ENCODE peak calls at places on chromosomes 3 and 15, in ten cellular contexts. E is lower lobe of right lung, V is dorsolateral prefrontal cortex, Y is GM23338, B is Panc1, K is HCT116, D is fibroblast of mammary gland, L is GM06990, P is B cell, O is mammary epithelial cell. M is an unnamed sample.

GRCh38 chr15:74845208-74845568 is 2.2 kb upstream of the ULK3 start:
- DNase-seq in E (no peak), V (no peak), Y (no peak), B (no peak), K (no peak), D (no peak), L (no peak), P (no peak), O (no peak), M (no peak)

GRCh38 chr3:32593903-32594525 is 23.4 kb upstream of the DYNC1LI1 start:
- DNase-seq in E (no peak), V (peak), Y (no peak), B (no peak), K (no peak), D (peak), L (no peak), P (no peak), O (peak), M (no peak)

GRCh38 chr3:125166581-125166980 is 46.0 kb downstream of the SLC12A8 start:
- DNase-seq in E (no peak), V (no peak), Y (no peak), B (no peak), K (no peak), D (peak), L (no peak), P (no peak), O (no peak), M (no peak)

GRCh38 chr3:14434541-14435151 is 32.2 kb downstream of the SLC6A6 start:
- DNase-seq in E (peak), V (no peak), Y (no peak), B (no peak), K (no peak), D (no peak), L (no peak), P (no peak), O (no peak), M (no peak)

GRCh38 chr3:13115616-13115910 is 42.3 kb upstream of the IQSEC1 start:
- DNase-seq in E (peak), V (no peak), Y (no peak), B (no peak), K (no peak), D (no peak), L (no peak), P (peak), O (no peak), M (no peak)

GRCh38 chr3:170044795-170045244 is 7.0 kb downstream of the GPR160 start:
- DNase-seq in E (no peak), V (no peak), Y (no peak), B (no peak), K (no peak), D (no peak), L (peak), P (peak), O (no peak), M (peak)

GRCh38 chr3:124318650-124319049 is 326.7 kb upstream of the ROPN1 start:
- DNase-seq in E (no peak), V (no peak), Y (no peak), B (no peak), K (no peak), D (no peak), L (no peak), P (no peak), O (no peak), M (no peak)

GRCh38 chr3:20773320-20773984 is 587.4 kb upstream of the SGO1 start:
- DNase-seq in E (no peak), V (no peak), Y (no peak), B (no peak), K (no peak), D (no peak), L (no peak), P (no peak), O (no peak), M (no peak)

GRCh38 chr3:157872902-157873301 is 233.3 kb downstream of the SHOX2 start:
- DNase-seq in E (no peak), V (no peak), Y (no peak), B (no peak), K (no peak), D (no peak), L (no peak), P (no peak), O (no peak), M (no peak)

GRCh38 chr15:81418427-81418826 is 44.4 kb upstream of the TMC3 start:
- DNase-seq in E (no peak), V (no peak), Y (no peak), B (no peak), K (no peak), D (no peak), L (no peak), P (no peak), O (no peak), M (no peak)

GRCh38 chr3:160376681-160377080 is 22.3 kb downstream of the IFT80 start:
- DNase-seq in E (no peak), V (no peak), Y (no peak), B (no peak), K (no peak), D (peak), L (no peak), P (no peak), O (peak), M (no peak)

GRCh38 chr3:111246967-111247760 is 175.5 kb downstream of the NECTIN3 start:
- DNase-seq in E (no peak), V (no peak), Y (no peak), B (no peak), K (no peak), D (peak), L (no peak), P (no peak), O (peak), M (no peak)

GRCh38 chr3:105876745-105877624 is 8.2 kb upstream of the CBLB start:
- DNase-seq in E (no peak), V (no peak), Y (no peak), B (no peak), K (no peak), D (no peak), L (no peak), P (no peak), O (no peak), M (peak)

GRCh38 chr3:12934431-12934830 is 93.1 kb upstream of the RPL32 start:
- DNase-seq in E (no peak), V (no peak), Y (no peak), B (no peak), K (no peak), D (peak), L (no peak), P (no peak), O (no peak), M (no peak)

GRCh38 chr15:78537266-78537665 is 3.0 kb upstream of the PSMA4 start:
- DNase-seq in E (no peak), V (no peak), Y (no peak), B (no peak), K (no peak), D (peak), L (no peak), P (no peak), O (no peak), M (no peak)

GRCh38 chr3:170483485-170484262 is 65.0 kb downstream of the CLDN11 start:
- DNase-seq in E (no peak), V (no peak), Y (peak), B (no peak), K (no peak), D (peak), L (no peak), P (no peak), O (no peak), M (no peak)

GRCh38 chr3:25585361-25586166 is 79.1 kb downstream of the TOP2B start:
- DNase-seq in E (no peak), V (no peak), Y (no peak), B (no peak), K (no peak), D (no peak), L (no peak), P (no peak), O (peak), M (no peak)

GRCh38 chr3:114115151-114115550 is 58.6 kb downstream of the QTRT2 start:
- DNase-seq in E (no peak), V (no peak), Y (no peak), B (no peak), K (no peak), D (no peak), L (no peak), P (no peak), O (no peak), M (no peak)

GRCh38 chr15:99564221-99565030 is 1.4 kb upstream of the MEF2A start:
- DNase-seq in E (no peak), V (peak), Y (no peak), B (no peak), K (no peak), D (no peak), L (peak), P (peak), O (no peak), M (peak)

GRCh38 chr15:35308802-35309201 is 223.7 kb upstream of the NANOGP8 start:
- DNase-seq in E (no peak), V (peak), Y (no peak), B (no peak), K (no peak), D (peak), L (no peak), P (no peak), O (peak), M (no peak)

GRCh38 chr15:41997845-41998244 is 23.0 kb downstream of the PLA2G4E start:
- DNase-seq in E (no peak), V (no peak), Y (no peak), B (no peak), K (no peak), D (no peak), L (no peak), P (no peak), O (no peak), M (no peak)

GRCh38 chr15:99452010-99452409 is 113.8 kb upstream of the MEF2A start:
- DNase-seq in E (no peak), V (no peak), Y (no peak), B (no peak), K (no peak), D (no peak), L (no peak), P (no peak), O (no peak), M (peak)

GRCh38 chr15:48802867-48803266 is 8.0 kb downstream of the CEP152 start:
- DNase-seq in E (no peak), V (no peak), Y (no peak), B (no peak), K (no peak), D (peak), L (no peak), P (no peak), O (peak), M (no peak)

GRCh38 chr3:9153763-9154601 is 95.5 kb downstream of the SRGAP3 start:
- DNase-seq in E (no peak), V (peak), Y (peak), B (no peak), K (no peak), D (peak), L (no peak), P (no peak), O (no peak), M (no peak)

GRCh38 chr3:161014997-161015749 is 90.0 kb downstream of the B3GALNT1 start:
- DNase-seq in E (no peak), V (no peak), Y (no peak), B (no peak), K (no peak), D (no peak), L (peak), P (no peak), O (no peak), M (no peak)

GRCh38 chr3:186815490-186815889 is 9.2 kb upstream of the RFC4 start:
- DNase-seq in E (no peak), V (no peak), Y (no peak), B (no peak), K (no peak), D (peak), L (no peak), P (no peak), O (peak), M (no peak)

GRCh38 chr3:187669675-187670504 is at the start of gene SST:
- DNase-seq in E (peak), V (no peak), Y (peak), B (no peak), K (no peak), D (peak), L (no peak), P (no peak), O (peak), M (no peak)

GRCh38 chr3:153259956-153260355 is 97.9 kb downstream of the RAP2B start:
- DNase-seq in E (no peak), V (no peak), Y (no peak), B (no peak), K (no peak), D (peak), L (no peak), P (no peak), O (no peak), M (no peak)

GRCh38 chr15:31082771-31083393 is 18.6 kb downstream of the TRPM1 start:
- DNase-seq in E (no peak), V (no peak), Y (no peak), B (no peak), K (no peak), D (no peak), L (no peak), P (no peak), O (no peak), M (no peak)

GRCh38 chr15:40146037-40146436 is 14.8 kb upstream of the BUB1B start:
- DNase-seq in E (no peak), V (no peak), Y (no peak), B (no peak), K (peak), D (peak), L (no peak), P (no peak), O (peak), M (no peak)

GRCh38 chr3:83633758-83634157 is 1325.0 kb upstream of the CADM2 start:
- DNase-seq in E (no peak), V (no peak), Y (no peak), B (no peak), K (no peak), D (no peak), L (no peak), P (no peak), O (no peak), M (no peak)

GRCh38 chr15:61762682-61763081 is 297.6 kb downstream of the VPS13C start:
- DNase-seq in E (no peak), V (no peak), Y (no peak), B (no peak), K (no peak), D (no peak), L (no peak), P (no peak), O (no peak), M (no peak)

GRCh38 chr15:60733196-60733595 is 254.3 kb upstream of the ICE2 start:
- DNase-seq in E (no peak), V (no peak), Y (no peak), B (no peak), K (no peak), D (no peak), L (no peak), P (no peak), O (no peak), M (no peak)

GRCh38 chr3:41933154-41933676 is 28.7 kb downstream of the ULK4 start:
- DNase-seq in E (no peak), V (no peak), Y (no peak), B (no peak), K (no peak), D (peak), L (no peak), P (no peak), O (peak), M (no peak)

GRCh38 chr15:59622289-59622688 is 10.7 kb downstream of the GCNT3 start:
- DNase-seq in E (peak), V (no peak), Y (peak), B (peak), K (peak), D (peak), L (peak), P (peak), O (peak), M (peak)

GRCh38 chr3:42746455-42747450 is 26.3 kb downstream of the CCDC13 start:
- DNase-seq in E (no peak), V (no peak), Y (no peak), B (no peak), K (no peak), D (no peak), L (no peak), P (no peak), O (no peak), M (no peak)

GRCh38 chr3:141454906-141455602 is 31.8 kb upstream of the RASA2 start:
- DNase-seq in E (no peak), V (no peak), Y (peak), B (peak), K (peak), D (peak), L (no peak), P (peak), O (peak), M (peak)

GRCh38 chr3:162391301-162391700 is 894.7 kb downstream of the OTOL1 start:
- DNase-seq in E (no peak), V (no peak), Y (no peak), B (no peak), K (no peak), D (peak), L (no peak), P (no peak), O (peak), M (no peak)

GRCh38 chr3:29497282-29497681 is 216.4 kb downstream of the RBMS3 start:
- DNase-seq in E (no peak), V (no peak), Y (no peak), B (no peak), K (no peak), D (no peak), L (no peak), P (no peak), O (no peak), M (no peak)

GRCh38 chr3:99747915-99748314 is 69.7 kb upstream of the CMSS1 start:
- DNase-seq in E (no peak), V (no peak), Y (peak), B (no peak), K (peak), D (peak), L (no peak), P (no peak), O (peak), M (no peak)
- TF ChIP-seq CTCF in E (peak), V (no peak), Y (peak), B (peak), K (peak), D (peak), L (no peak), P (no peak), O (peak), M (no peak)

GRCh38 chr3:148880681-148881080 is 15.6 kb downstream of the CPA3 start:
- DNase-seq in E (no peak), V (no peak), Y (peak), B (no peak), K (peak), D (no peak), L (no peak), P (no peak), O (no peak), M (no peak)
- TF ChIP-seq CTCF in E (no peak), V (no peak), Y (peak), B (peak), K (peak), D (peak), L (peak), P (no peak), O (no peak), M (no peak)

GRCh38 chr3:46603461-46604062 is 8.8 kb upstream of the FAM240A start:
- DNase-seq in E (no peak), V (no peak), Y (no peak), B (no peak), K (no peak), D (no peak), L (no peak), P (no peak), O (no peak), M (no peak)

GRCh38 chr3:46609944-46610722 is 2.2 kb upstream of the FAM240A start:
- DNase-seq in E (no peak), V (no peak), Y (no peak), B (no peak), K (no peak), D (no peak), L (no peak), P (no peak), O (no peak), M (no peak)

GRCh38 chr3:46609074-46609735 is 3.1 kb upstream of the FAM240A start:
- DNase-seq in E (no peak), V (no peak), Y (no peak), B (no peak), K (no peak), D (no peak), L (no peak), P (no peak), O (no peak), M (no peak)

GRCh38 chr3:46604127-46604526 is 8.2 kb upstream of the FAM240A start:
- DNase-seq in E (no peak), V (no peak), Y (no peak), B (no peak), K (no peak), D (no peak), L (no peak), P (no peak), O (no peak), M (no peak)

GRCh38 chr3:46607603-46608028 is 4.7 kb upstream of the FAM240A start:
- DNase-seq in E (no peak), V (no peak), Y (peak), B (no peak), K (peak), D (peak), L (no peak), P (no peak), O (no peak), M (no peak)
- TF ChIP-seq CTCF in E (no peak), V (no peak), Y (peak), B (no peak), K (peak), D (peak), L (no peak), P (no peak), O (no peak), M (no peak)

GRCh38 chr3:148730676-148731075 is 33.0 kb downstream of the AGTR1 start:
- DNase-seq in E (no peak), V (no peak), Y (peak), B (no peak), K (no peak), D (no peak), L (no peak), P (no peak), O (no peak), M (no peak)

GRCh38 chr3:148729656-148730055 is 32.0 kb downstream of the AGTR1 start:
- DNase-seq in E (no peak), V (no peak), Y (no peak), B (no peak), K (no peak), D (no peak), L (no peak), P (no peak), O (no peak), M (no peak)

GRCh38 chr3:148723591-148723990 is 25.9 kb downstream of the AGTR1 start:
- DNase-seq in E (no peak), V (no peak), Y (no peak), B (no peak), K (no peak), D (peak), L (no peak), P (no peak), O (no peak), M (no peak)

GRCh38 chr3:148727242-148727641 is 29.5 kb downstream of the AGTR1 start:
- DNase-seq in E (no peak), V (peak), Y (peak), B (no peak), K (peak), D (peak), L (peak), P (no peak), O (no peak), M (peak)
- TF ChIP-seq CTCF in E (peak), V (peak), Y (peak), B (peak), K (peak), D (peak), L (peak), P (no peak), O (peak), M (peak)

DNA sequence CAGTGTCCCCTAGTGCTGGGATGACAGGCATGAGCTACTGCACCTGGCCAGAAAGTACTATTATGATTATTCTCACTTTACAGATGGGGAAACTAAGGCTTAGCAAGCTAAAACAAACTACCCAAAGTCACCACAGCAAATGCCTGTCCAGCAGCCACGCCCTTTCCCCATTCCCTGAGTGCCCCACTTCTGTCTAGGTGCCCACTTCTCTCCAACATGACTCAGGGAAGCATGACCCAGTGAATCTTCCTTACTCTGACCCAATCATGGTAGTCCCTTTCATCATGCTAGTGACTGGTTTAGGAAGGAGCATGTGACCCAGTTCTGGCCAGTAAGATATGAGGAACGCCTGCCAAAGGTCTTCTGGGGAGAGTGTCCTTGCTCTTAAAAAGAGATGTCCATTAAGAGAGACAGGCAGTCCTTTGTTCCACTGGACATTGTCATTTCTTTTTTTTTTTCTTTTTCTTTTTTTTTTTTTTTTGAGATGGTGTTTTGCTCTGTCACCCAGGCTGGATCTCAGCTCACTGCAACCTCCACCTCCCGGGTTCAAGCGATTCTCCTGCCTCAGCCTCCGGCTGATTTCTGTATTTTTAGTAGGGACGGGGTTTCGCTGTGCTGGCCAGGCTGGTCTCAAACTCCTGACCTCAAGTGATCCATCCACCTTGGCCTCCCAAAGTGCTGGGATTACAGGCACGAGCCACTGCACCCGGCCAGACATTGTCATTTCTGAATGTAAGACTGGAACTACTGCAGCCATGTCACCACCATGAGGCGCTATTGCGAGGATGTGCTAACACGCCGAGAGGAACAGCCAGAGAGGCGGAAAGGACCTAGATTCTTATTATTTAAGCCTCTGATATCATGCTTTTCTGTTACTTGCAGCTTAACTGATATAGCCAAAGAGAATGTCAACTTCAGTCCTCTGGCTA is 19.8 kb downstream of the MEGF11 start:
- DNase-seq in E (no peak), V (no peak), Y (peak), B (no peak), K (peak), D (peak), L (no peak), P (no peak), O (peak), M (no peak)
- TF ChIP-seq CTCF in E (no peak), V (no peak), Y (peak), B (no peak), K (peak), D (no peak), L (peak), P (no peak), O (no peak), M (peak)